ENCODE peak calls at places on chromosomes 7 and 10, in nine cellular contexts. O is H54; L is gastrocnemius medialis; Y is Caco-2; S is neuronal stem cell; B is activated effector memory CD4-positive, alpha-beta T cell treated with anti-CD3 and anti-CD28 coated beads, Interleukin-2, amount 50 U/mL, for 16 hours; U is GM12865; M is hippocampal formation; Z is GM23338. H is an unnamed sample.

GRCh38 chr7:149495785-149496641 is 1.6 kb downstream of the ZNF746 start:
- DNase-seq in O (no peak), L (peak; percentile 51), Y (no peak), S (no peak), B (no peak), U (peak; percentile 25), M (peak; percentile 22), Z (no peak), H (peak; percentile 70)

GRCh38 chr7:116810267-116811116 is 51.9 kb upstream of the CAPZA2 start:
- DNase-seq in O (no peak), L (no peak), Y (peak; percentile 79), S (no peak), B (no peak), U (no peak), M (no peak), Z (no peak), H (peak; percentile 30)

GRCh38 chr7:30285067-30285530 is 702 bp downstream of the ZNRF2 start:
- DNase-seq in O (peak; percentile 25), L (no peak), Y (peak; percentile 42), S (no peak), B (peak; percentile 78), U (peak; percentile 67), M (no peak), Z (peak; percentile 46), H (peak; percentile 59)

GRCh38 chr7:155994253-155994811 is 182.1 kb upstream of the SHH start:
- DNase-seq in O (no peak), L (no peak), Y (peak; percentile 12), S (no peak), B (no peak), U (no peak), M (no peak), Z (no peak), H (no peak)

GRCh38 chr7:45126920-45127319 is 15.4 kb upstream of the TBRG4 start:
- DNase-seq in O (no peak), L (no peak), Y (no peak), S (no peak), B (no peak), U (no peak), M (no peak), Z (no peak), H (no peak)

GRCh38 chr7:39084344-39084743 is 106.6 kb downstream of the POU6F2 start:
- DNase-seq in O (no peak), L (no peak), Y (no peak), S (no peak), B (no peak), U (no peak), M (no peak), Z (no peak), H (no peak)

GRCh38 chr7:80942261-80943041 is 23.6 kb upstream of the SEMA3C start:
- DNase-seq in O (peak; percentile 65), L (peak; percentile 30), Y (peak; percentile 53), S (no peak), B (no peak), U (no peak), M (no peak), Z (peak; percentile 21), H (peak; percentile 37)

GRCh38 chr10:124706876-124707516 is 37.2 kb downstream of the FAM53B start:
- DNase-seq in O (no peak), L (no peak), Y (no peak), S (no peak), B (no peak), U (no peak), M (no peak), Z (no peak), H (no peak)

GRCh38 chr10:8240861-8241260 is 186.4 kb downstream of the GATA3 start:
- DNase-seq in O (no peak), L (no peak), Y (no peak), S (no peak), B (no peak), U (no peak), M (no peak), Z (no peak), H (no peak)

GRCh38 chr7:150962743-150963399 is 15.2 kb downstream of the KCNH2 start:
- DNase-seq in O (peak; percentile 91), L (no peak), Y (no peak), S (no peak), B (peak; percentile 83), U (peak; percentile 43), M (peak; percentile 35), Z (peak; percentile 84), H (peak; percentile 42)

GRCh38 chr7:86980223-86980622 is 79.2 kb downstream of the ELAPOR2 start:
- DNase-seq in O (no peak), L (no peak), Y (no peak), S (no peak), B (no peak), U (no peak), M (no peak), Z (no peak), H (no peak)

GRCh38 chr7:25116621-25117020 is 8.4 kb downstream of the CYCS start:
- DNase-seq in O (no peak), L (no peak), Y (no peak), S (no peak), B (no peak), U (no peak), M (no peak), Z (peak; percentile 22), H (no peak)

GRCh38 chr7:135508853-135509588 is 881 bp downstream of the CNOT4 start:
- DNase-seq in O (no peak), L (peak; percentile 2), Y (peak; percentile 49), S (peak; percentile 5), B (peak; percentile 70), U (peak; percentile 67), M (no peak), Z (peak; percentile 26), H (peak; percentile 16)

GRCh38 chr7:141157138-141157765 is 83.4 kb downstream of the TMEM178B start:
- DNase-seq in O (no peak), L (no peak), Y (no peak), S (no peak), B (no peak), U (no peak), M (no peak), Z (no peak), H (no peak)

GRCh38 chr7:149414745-149415390 is 46.0 kb downstream of the ZNF777 start:
- DNase-seq in O (no peak), L (peak; percentile 31), Y (no peak), S (peak; percentile 73), B (peak; percentile 86), U (no peak), M (no peak), Z (peak; percentile 90), H (peak; percentile 38)

GRCh38 chr7:73830618-73830871 is 251 bp upstream of the CLDN4 start:
- DNase-seq in O (no peak), L (no peak), Y (no peak), S (no peak), B (no peak), U (no peak), M (no peak), Z (no peak), H (no peak)

GRCh38 chr7:68235937-68236336 is 1239.3 kb downstream of the TYW1 start:
- DNase-seq in O (no peak), L (no peak), Y (no peak), S (no peak), B (no peak), U (no peak), M (no peak), Z (no peak), H (no peak)

GRCh38 chr10:46514431-46514861 is 42.0 kb downstream of the GPRIN2 start:
- DNase-seq in O (no peak), L (no peak), Y (peak; percentile 38), S (no peak), B (peak; percentile 62), U (no peak), M (no peak), Z (no peak), H (no peak)

GRCh38 chr7:28020302-28020940 is 160.2 kb downstream of the JAZF1 start:
- DNase-seq in O (peak; percentile 83), L (peak; percentile 56), Y (peak; percentile 76), S (peak; percentile 67), B (peak; percentile 65), U (peak; percentile 77), M (peak; percentile 73), Z (peak; percentile 88), H (peak; percentile 65)

H was measured in body of pancreas.